ENCODE peak calls at places on chromosomes 7 and 10, in five cellular contexts. W is thoracic aorta, H is Right ventricle myocardium superior, A is BJ, P is NCI-H2029. O is an unnamed sample.
A peak's percentile ranks its signal among the peaks of the same experiment; 100 is the strongest.

GRCh38 chr10:76282122-76283030 is 851.0 kb downstream of the LRMDA start:
- DNase-seq in W (no peak), H (no peak), A (no peak), P (no peak), O (peak; percentile 80)

GRCh38 chr7:109009636-109010035 is 440.0 kb downstream of the DNAJB9 start:
- DNase-seq in W (no peak), H (no peak), A (no peak), P (no peak), O (no peak)

GRCh38 chr10:132398566-132398991 is 1.6 kb downstream of the PWWP2B start:
- DNase-seq in W (no peak), H (peak; percentile 40), A (no peak), P (no peak), O (peak; percentile 82)

GRCh38 chr10:74738985-74739567 is 87.3 kb upstream of the KAT6B start:
- DNase-seq in W (no peak), H (no peak), A (no peak), P (no peak), O (no peak)

GRCh38 chr7:36277247-36277542 is 112.5 kb upstream of the ANLN start:
- DNase-seq in W (no peak), H (no peak), A (no peak), P (no peak), O (no peak)

GRCh38 chr7:128390871-128391565 is 18.8 kb downstream of the IMPDH1 start:
- DNase-seq in W (no peak), H (no peak), A (no peak), P (no peak), O (no peak)

GRCh38 chr7:25392571-25393338 is 164.5 kb upstream of the NPVF start:
- DNase-seq in W (no peak), H (no peak), A (no peak), P (no peak), O (no peak)

GRCh38 chr7:45000096-45001032 is at the start of gene CCM2:
- DNase-seq in W (no peak), H (peak; percentile 83), A (no peak), P (peak; percentile 4), O (peak; percentile 91)

GRCh38 chr7:55420535-55420934 is 55.4 kb downstream of the LANCL2 start:
- DNase-seq in W (no peak), H (no peak), A (no peak), P (no peak), O (no peak)

GRCh38 chr10:34981834-34982233 is 108.3 kb downstream of the CUL2 start:
- DNase-seq in W (no peak), H (no peak), A (no peak), P (no peak), O (no peak)

GRCh38 chr7:155796381-155797261 is 15.6 kb downstream of the SHH start:
- DNase-seq in W (no peak), H (peak; percentile 77), A (no peak), P (peak; percentile 9), O (peak; percentile 90)

O was measured in kidney.